ENCODE peak calls at places on chromosomes 16 and 17, in five cellular contexts. One of them, this sample, is unnamed.

GRCh38 chr17:40564195-40564882 is 933 bp downstream of the CCR7 start:
- DNase-seq in HCT116: no peak
- DNase-seq in IMR-90: no peak
- DNase-seq in K562: no peak
- DNase-seq in H9: peak
- DNase-seq in this sample: no peak

GRCh38 chr17:52027620-52028019 is 130.9 kb downstream of the CA10 start:
- DNase-seq in HCT116: no peak
- DNase-seq in IMR-90: no peak
- DNase-seq in K562: no peak
- DNase-seq in H9: no peak
- DNase-seq in this sample: no peak

GRCh38 chr17:57875109-57876022 is 25.5 kb upstream of the MRPS23 start:
- DNase-seq in HCT116: peak
- DNase-seq in IMR-90: peak
- DNase-seq in K562: peak
- DNase-seq in H9: peak
- DNase-seq in this sample: no peak

GRCh38 chr17:27379863-27380533 is 76.2 kb upstream of the KSR1 start:
- DNase-seq in HCT116: no peak
- DNase-seq in IMR-90: peak
- DNase-seq in K562: peak
- DNase-seq in H9: no peak
- DNase-seq in this sample: peak

GRCh38 chr16:2979669-2980226 is 498 bp downstream of the PKMYT1 start:
- DNase-seq in HCT116: no peak
- DNase-seq in IMR-90: peak
- DNase-seq in K562: peak
- DNase-seq in H9: no peak
- DNase-seq in this sample: peak

GRCh38 chr17:72699566-72699965 is 392.9 kb downstream of the SLC39A11 start:
- DNase-seq in HCT116: no peak
- DNase-seq in IMR-90: peak
- DNase-seq in K562: no peak
- DNase-seq in H9: no peak
- DNase-seq in this sample: no peak

GRCh38 chr16:81558444-81559175 is 114.0 kb downstream of the CMIP start:
- DNase-seq in HCT116: no peak
- DNase-seq in IMR-90: no peak
- DNase-seq in K562: peak
- DNase-seq in H9: no peak
- DNase-seq in this sample: peak

GRCh38 chr16:9275816-9276354 is 184.4 kb downstream of the HAPSTR1 start:
- DNase-seq in HCT116: no peak
- DNase-seq in IMR-90: no peak
- DNase-seq in K562: no peak
- DNase-seq in H9: no peak
- DNase-seq in this sample: no peak

GRCh38 chr17:32103476-32104113 is 38.7 kb upstream of the RHOT1 start:
- DNase-seq in HCT116: no peak
- DNase-seq in IMR-90: no peak
- DNase-seq in K562: no peak
- DNase-seq in H9: no peak
- DNase-seq in this sample: no peak

GRCh38 chr17:65020284-65020683 is 36.3 kb downstream of the GNA13 start:
- DNase-seq in HCT116: no peak
- DNase-seq in IMR-90: peak
- DNase-seq in K562: no peak
- DNase-seq in H9: no peak
- DNase-seq in this sample: no peak

GRCh38 chr17:45307290-45308015 is 9.4 kb downstream of the MAP3K14 start:
- DNase-seq in HCT116: no peak
- DNase-seq in IMR-90: peak
- DNase-seq in K562: no peak
- DNase-seq in H9: no peak
- DNase-seq in this sample: no peak

GRCh38 chr16:20898938-20899502 is 1.1 kb downstream of the DCUN1D3 start:
- DNase-seq in HCT116: no peak
- DNase-seq in IMR-90: peak
- DNase-seq in K562: no peak
- DNase-seq in H9: no peak
- DNase-seq in this sample: no peak

GRCh38 chr17:78532922-78533640 is 44.1 kb downstream of the DNAH17 start:
- DNase-seq in HCT116: peak
- DNase-seq in IMR-90: peak
- DNase-seq in K562: no peak
- DNase-seq in H9: peak
- DNase-seq in this sample: no peak

GRCh38 chr16:79885320-79885719 is 284.8 kb upstream of the MAF start:
- DNase-seq in HCT116: no peak
- DNase-seq in IMR-90: no peak
- DNase-seq in K562: no peak
- DNase-seq in H9: no peak
- DNase-seq in this sample: no peak

GRCh38 chr17:61314368-61315078 is 85.1 kb upstream of the TBX2 start:
- DNase-seq in HCT116: no peak
- DNase-seq in IMR-90: peak
- DNase-seq in K562: no peak
- DNase-seq in H9: no peak
- DNase-seq in this sample: no peak

GRCh38 chr16:84368327-84368996 is at the start of gene ATP2C2:
- DNase-seq in HCT116: peak
- DNase-seq in IMR-90: no peak
- DNase-seq in K562: peak
- DNase-seq in H9: peak
- DNase-seq in this sample: peak

GRCh38 chr17:57536789-57537523 is 208.1 kb downstream of the CCDC182 start:
- DNase-seq in HCT116: no peak
- DNase-seq in IMR-90: no peak
- DNase-seq in K562: no peak
- DNase-seq in H9: no peak
- DNase-seq in this sample: no peak

GRCh38 chr17:39628655-39629493 is 2.1 kb downstream of the PPP1R1B start:
- DNase-seq in HCT116: no peak
- DNase-seq in IMR-90: no peak
- DNase-seq in K562: no peak
- DNase-seq in H9: no peak
- DNase-seq in this sample: peak

GRCh38 chr16:5073279-5073629 is 1.6 kb downstream of the ALG1 start:
- DNase-seq in HCT116: no peak
- DNase-seq in IMR-90: peak
- DNase-seq in K562: no peak
- DNase-seq in H9: no peak
- DNase-seq in this sample: no peak

GRCh38 chr16:87897563-87898505 is 28.5 kb upstream of the SLC7A5 start:
- DNase-seq in HCT116: no peak
- DNase-seq in IMR-90: no peak
- DNase-seq in K562: no peak
- DNase-seq in H9: no peak
- DNase-seq in this sample: no peak

GRCh38 chr17:34261568-34261967 is 6.5 kb downstream of the CCL2 start:
- DNase-seq in HCT116: no peak
- DNase-seq in IMR-90: no peak
- DNase-seq in K562: no peak
- DNase-seq in H9: no peak
- DNase-seq in this sample: no peak

GRCh38 chr17:17300624-17301568 is 2.3 kb upstream of the NT5M start:
- DNase-seq in HCT116: no peak
- DNase-seq in IMR-90: peak
- DNase-seq in K562: no peak
- DNase-seq in H9: peak
- DNase-seq in this sample: peak

GRCh38 chr16:3174618-3175148 is 13.3 kb upstream of the OR1F1 start:
- DNase-seq in HCT116: no peak
- DNase-seq in IMR-90: no peak
- DNase-seq in K562: no peak
- DNase-seq in H9: no peak
- DNase-seq in this sample: no peak

GRCh38 chr16:58500329-58501241 is 642 bp downstream of the NDRG4 start:
- DNase-seq in HCT116: no peak
- DNase-seq in IMR-90: no peak
- DNase-seq in K562: no peak
- DNase-seq in H9: peak
- DNase-seq in this sample: no peak

GRCh38 chr16:86347916-86348555 is 162.3 kb upstream of the FOXF1 start:
- DNase-seq in HCT116: no peak
- DNase-seq in IMR-90: no peak
- DNase-seq in K562: no peak
- DNase-seq in H9: no peak
- DNase-seq in this sample: no peak

GRCh38 chr16:10619271-10619849 is 39.0 kb upstream of the EMP2 start:
- DNase-seq in HCT116: no peak
- DNase-seq in IMR-90: no peak
- DNase-seq in K562: peak
- DNase-seq in H9: peak
- DNase-seq in this sample: peak

GRCh38 chr17:32876414-32877163 is at the start of gene MYO1D:
- DNase-seq in HCT116: peak
- DNase-seq in IMR-90: no peak
- DNase-seq in K562: peak
- DNase-seq in H9: peak
- DNase-seq in this sample: peak

GRCh38 chr16:66278111-66278531 is 88.4 kb upstream of the CDH5 start:
- DNase-seq in HCT116: no peak
- DNase-seq in IMR-90: no peak
- DNase-seq in K562: no peak
- DNase-seq in H9: peak
- DNase-seq in this sample: peak

DNA sequence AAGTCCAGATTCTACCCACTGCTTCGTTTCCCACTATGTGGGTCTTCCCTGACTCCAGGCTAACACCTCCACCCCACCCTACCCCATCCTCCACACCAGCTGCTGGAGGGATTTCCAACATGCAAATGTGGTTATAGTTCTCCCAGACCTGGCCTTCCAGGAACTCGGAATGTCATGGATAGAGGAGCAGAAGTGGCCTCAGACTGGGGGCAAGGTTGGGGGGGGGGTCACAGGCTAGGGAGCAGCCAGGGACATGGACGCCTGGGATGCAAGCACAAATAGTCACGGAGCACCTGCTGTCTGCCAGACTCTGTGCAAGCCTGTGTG is 2.0 kb downstream of the CAMKK1 start:
- DNase-seq in HCT116: no peak
- DNase-seq in IMR-90: no peak
- DNase-seq in K562: no peak
- DNase-seq in H9: no peak
- DNase-seq in this sample: no peak
- H3K27ac ChIP-seq in HCT116: peak
- H3K27ac ChIP-seq in IMR-90: no peak
- H3K27ac ChIP-seq in K562: no peak
- H3K27ac ChIP-seq in H9: no peak
- H3K27ac ChIP-seq in this sample: no peak

DNA sequence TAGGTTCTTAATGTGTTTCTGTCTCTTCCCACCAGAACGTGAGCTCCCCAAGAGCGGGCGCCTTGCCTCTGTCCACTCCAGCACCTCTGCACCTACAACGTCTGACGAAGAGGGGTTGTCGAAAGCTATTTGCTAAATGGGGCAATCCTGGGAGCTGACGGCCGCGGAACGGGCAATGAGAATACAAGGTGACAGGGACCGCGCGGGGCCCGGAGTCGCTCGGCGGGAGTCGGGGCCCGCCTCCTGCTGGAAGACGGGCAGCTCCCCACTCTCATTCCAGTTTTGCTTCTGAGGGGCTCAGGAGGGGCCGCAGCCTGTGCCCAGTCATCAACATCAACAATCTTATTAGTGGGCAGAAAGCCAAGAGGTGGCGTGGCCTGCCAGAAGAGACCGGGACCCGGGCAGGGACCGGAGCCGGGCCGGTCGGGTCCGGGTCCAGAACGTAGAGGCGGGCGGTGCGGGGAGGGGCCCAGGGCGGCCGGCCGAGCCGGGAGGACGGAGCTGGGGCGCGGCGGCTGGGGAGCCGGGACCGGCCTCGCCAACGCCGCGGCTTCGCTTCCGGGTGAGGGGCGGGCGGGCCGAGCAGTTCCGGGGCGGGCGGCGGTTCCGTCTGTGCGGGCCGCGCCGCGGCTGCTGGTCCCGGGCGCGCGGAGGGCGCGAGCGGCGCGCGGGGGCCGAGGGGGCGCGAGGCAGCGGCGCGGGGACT is at the start of gene MOSMO:
- DNase-seq in HCT116: no peak
- DNase-seq in IMR-90: peak
- DNase-seq in K562: peak
- DNase-seq in H9: peak
- DNase-seq in this sample: peak
- TF ChIP-seq CTCF in HCT116: no peak
- TF ChIP-seq CTCF in IMR-90: peak
- TF ChIP-seq CTCF in K562: no peak
- TF ChIP-seq CTCF in H9: no peak
- TF ChIP-seq CTCF in this sample: no peak

DNA sequence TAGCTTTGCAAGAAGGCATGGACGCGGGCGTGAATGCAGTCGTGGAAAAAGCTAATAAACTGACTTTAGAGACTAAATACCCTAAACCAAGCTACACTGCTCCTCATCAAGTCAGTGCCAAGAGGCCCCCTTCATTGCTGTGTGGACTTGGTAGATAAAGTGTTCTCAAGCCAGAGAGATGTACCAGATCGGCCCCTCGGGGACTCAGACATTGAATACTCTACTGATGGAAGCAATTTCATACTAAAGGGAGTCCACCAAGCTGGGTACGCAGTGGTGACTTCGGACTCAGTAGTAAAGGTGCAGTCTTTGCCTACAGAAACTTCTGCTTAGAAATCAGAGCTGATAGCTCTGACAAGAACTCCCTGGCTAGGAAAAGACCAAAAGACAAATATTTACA is 8.8 kb downstream of the POLR3K start:
- DNase-seq in HCT116: no peak
- DNase-seq in IMR-90: no peak
- DNase-seq in K562: no peak
- DNase-seq in H9: no peak
- DNase-seq in this sample: no peak
- H3K9ac ChIP-seq in HCT116: no peak
- H3K9ac ChIP-seq in IMR-90: no peak
- H3K9ac ChIP-seq in K562: no peak
- H3K9ac ChIP-seq in H9: no peak
- H3K9ac ChIP-seq in this sample: no peak

DNA sequence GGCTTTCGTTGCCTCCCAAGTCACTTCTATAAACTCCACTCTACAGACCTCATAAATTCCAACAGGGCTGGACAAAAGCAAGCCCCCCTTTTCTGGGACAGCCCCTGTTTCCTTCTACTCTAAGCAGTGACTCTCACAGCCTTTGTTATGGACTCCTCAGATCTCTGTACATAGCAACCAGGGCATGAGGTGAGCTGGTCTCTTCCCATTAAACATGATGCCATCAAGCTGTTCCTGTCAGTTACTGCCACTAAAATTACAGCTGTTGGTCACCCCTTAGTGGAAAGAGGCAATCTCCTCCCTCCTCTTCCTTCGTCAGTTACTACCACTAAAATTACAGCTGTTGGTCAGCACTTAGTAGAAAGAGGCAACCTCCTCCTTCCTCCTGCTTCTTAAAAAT is 95.2 kb upstream of the SMIM36 start:
- DNase-seq in HCT116: no peak
- DNase-seq in IMR-90: no peak
- DNase-seq in K562: no peak
- DNase-seq in H9: no peak
- DNase-seq in this sample: no peak
- H3K27ac ChIP-seq in HCT116: no peak
- H3K27ac ChIP-seq in IMR-90: peak
- H3K27ac ChIP-seq in K562: peak
- H3K27ac ChIP-seq in H9: no peak
- H3K27ac ChIP-seq in this sample: no peak

This sample was measured in colonic mucosa.